ENCODE peak calls at places on chromosomes 6 and 20, in five cellular contexts. S is AG04450, W is choroid plexus epithelial cell, J is iris pigment epithelial cell, I is HTR-8/SVneo. B is an unnamed sample.

GRCh38 chr6:10081075-10081474 is 333.8 kb downstream of the TFAP2A start:
- DNase-seq in S (no peak), W (no peak), J (no peak), I (no peak), B (no peak)

GRCh38 chr20:346640-347316 is at the start of gene NRSN2:
- DNase-seq in S (no peak), W (peak), J (peak), I (peak), B (no peak)

GRCh38 chr6:27865952-27866369 is 46.2 kb downstream of the OR2B2 start:
- DNase-seq in S (no peak), W (no peak), J (peak), I (no peak), B (no peak)

GRCh38 chr20:44211177-44212039 is 837 bp upstream of the OSER1 start:
- DNase-seq in S (no peak), W (peak), J (peak), I (no peak), B (no peak)

GRCh38 chr6:8275667-8276066 is 159.7 kb downstream of the SLC35B3 start:
- DNase-seq in S (no peak), W (no peak), J (no peak), I (no peak), B (no peak)

GRCh38 chr6:52575490-52575868 is 1.4 kb downstream of the TRAM2 start:
- DNase-seq in S (no peak), W (no peak), J (peak), I (no peak), B (no peak)

GRCh38 chr20:16865406-16865805 is 117.2 kb downstream of the OTOR start:
- DNase-seq in S (no peak), W (no peak), J (no peak), I (no peak), B (no peak)

GRCh38 chr6:161163466-161164181 is 110.2 kb downstream of the AGPAT4 start:
- DNase-seq in S (no peak), W (no peak), J (no peak), I (no peak), B (no peak)

GRCh38 chr6:111530218-111530617 is 47.2 kb upstream of the REV3L start:
- DNase-seq in S (no peak), W (no peak), J (no peak), I (no peak), B (no peak)

GRCh38 chr6:34142599-34142998 is 3.3 kb downstream of the GRM4 start:
- DNase-seq in S (no peak), W (no peak), J (no peak), I (no peak), B (no peak)

GRCh38 chr6:4055420-4056041 is 23.4 kb downstream of the FAM217A start:
- DNase-seq in S (peak), W (peak), J (peak), I (peak), B (peak)

GRCh38 chr6:1392813-1393640 is 3.7 kb downstream of the FOXF2 start:
- DNase-seq in S (no peak), W (no peak), J (peak), I (no peak), B (no peak)

GRCh38 chr6:127792616-127793015 is 108.2 kb downstream of the THEMIS start:
- DNase-seq in S (no peak), W (no peak), J (no peak), I (no peak), B (no peak)

GRCh38 chr6:169789146-169789943 is 37.9 kb downstream of the ERMARD start:
- DNase-seq in S (no peak), W (peak), J (no peak), I (no peak), B (no peak)

B was measured in astrocyte of the cerebellum.